ENCODE peak calls at places on chromosomes 12 and 14, in four cellular contexts. One of them, this sample, is unnamed. For H3K36me3, the result is how much of the 10 kb centered on the place peaks cover.

GRCh38 chr14:56341766-56342418 is 223.7 kb downstream of the PELI2 start:
- DNase-seq in heart right ventricle: no peak
- DNase-seq in HepG2: no peak
- DNase-seq in suprapubic skin: no peak
- DNase-seq in this sample: peak

GRCh38 chr14:100406505-100407131 is 83.5 kb downstream of the SLC25A47 start:
- DNase-seq in heart right ventricle: no peak
- DNase-seq in HepG2: peak
- DNase-seq in suprapubic skin: no peak
- DNase-seq in this sample: no peak

GRCh38 chr14:68084256-68084655 is 264.7 kb downstream of the RAD51B start:
- DNase-seq in heart right ventricle: no peak
- DNase-seq in HepG2: no peak
- DNase-seq in suprapubic skin: no peak
- DNase-seq in this sample: peak

GRCh38 chr12:11837318-11837934 is 188.0 kb downstream of the ETV6 start:
- DNase-seq in heart right ventricle: no peak
- DNase-seq in HepG2: no peak
- DNase-seq in suprapubic skin: no peak
- DNase-seq in this sample: no peak

GRCh38 chr12:122886851-122887816 is 8.8 kb downstream of the VPS37B start:
- DNase-seq in heart right ventricle: no peak
- DNase-seq in HepG2: no peak
- DNase-seq in suprapubic skin: no peak
- DNase-seq in this sample: peak

GRCh38 chr12:42039599-42039998 is 105.1 kb downstream of the GXYLT1 start:
- DNase-seq in heart right ventricle: no peak
- DNase-seq in HepG2: no peak
- DNase-seq in suprapubic skin: no peak
- DNase-seq in this sample: no peak

GRCh38 chr14:34665785-34666425 is 36.0 kb upstream of the SNX6 start:
- DNase-seq in heart right ventricle: no peak
- DNase-seq in HepG2: no peak
- DNase-seq in suprapubic skin: no peak
- DNase-seq in this sample: peak

GRCh38 chr14:61662437-61663311 is 32.6 kb upstream of the HIF1A start:
- DNase-seq in heart right ventricle: no peak
- DNase-seq in HepG2: peak
- DNase-seq in suprapubic skin: no peak
- DNase-seq in this sample: peak

GRCh38 chr14:101922866-101923265 is 41.5 kb upstream of the DYNC1H1 start:
- DNase-seq in heart right ventricle: no peak
- DNase-seq in HepG2: no peak
- DNase-seq in suprapubic skin: peak
- DNase-seq in this sample: no peak

GRCh38 chr12:98644433-98644711 is 216 bp downstream of the IKBIP start:
- DNase-seq in heart right ventricle: no peak
- DNase-seq in HepG2: no peak
- DNase-seq in suprapubic skin: no peak
- DNase-seq in this sample: peak

GRCh38 chr12:10190558-10191388 is 11.9 kb downstream of the TMEM52B start:
- DNase-seq in heart right ventricle: peak
- DNase-seq in HepG2: peak
- DNase-seq in suprapubic skin: no peak
- DNase-seq in this sample: peak

GRCh38 chr12:10196210-10196609 is 16.5 kb upstream of the GABARAPL1 start:
- DNase-seq in heart right ventricle: no peak
- DNase-seq in HepG2: no peak
- DNase-seq in suprapubic skin: no peak
- DNase-seq in this sample: no peak

GRCh38 chr12:10197879-10198278 is 14.8 kb upstream of the GABARAPL1 start:
- DNase-seq in heart right ventricle: no peak
- DNase-seq in HepG2: no peak
- DNase-seq in suprapubic skin: no peak
- DNase-seq in this sample: no peak

GRCh38 chr12:10191865-10192264 is 13.0 kb downstream of the TMEM52B start:
- DNase-seq in heart right ventricle: no peak
- DNase-seq in HepG2: no peak
- DNase-seq in suprapubic skin: no peak
- DNase-seq in this sample: no peak

DNA sequence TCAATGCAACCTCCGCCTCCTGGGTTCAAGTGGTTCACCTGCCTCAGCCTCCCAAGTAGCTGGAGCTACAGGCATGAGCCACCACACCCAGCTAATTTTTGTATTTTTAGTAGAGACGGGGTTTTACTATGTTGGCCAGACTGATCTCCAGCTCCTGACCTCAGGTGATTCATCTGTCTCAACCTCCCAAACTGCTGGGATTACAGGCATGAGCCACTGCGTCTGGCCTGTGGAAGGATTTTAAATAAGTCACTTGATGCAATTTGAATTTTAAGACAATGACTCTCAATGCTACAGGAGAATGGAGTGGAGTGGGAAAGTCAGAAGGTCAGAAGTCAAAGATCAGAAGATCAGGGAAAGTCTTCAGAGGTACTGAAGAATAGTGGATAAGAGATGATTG is 15.3 kb downstream of the TMEM52B start:
- DNase-seq in heart right ventricle: no peak
- DNase-seq in HepG2: no peak
- DNase-seq in suprapubic skin: no peak
- DNase-seq in this sample: no peak
- H3K36me3 ChIP-seq in heart right ventricle: under half
- H3K36me3 ChIP-seq in HepG2: under half
- H3K36me3 ChIP-seq in suprapubic skin: under half
- H3K36me3 ChIP-seq in this sample: under half

GRCh38 chr14:36515896-36516718 is 3.9 kb downstream of the NKX2-1 start:
- DNase-seq in heart right ventricle: no peak
- DNase-seq in HepG2: no peak
- DNase-seq in suprapubic skin: no peak
- DNase-seq in this sample: no peak
- H3K27ac ChIP-seq in heart right ventricle: no peak
- H3K27ac ChIP-seq in HepG2: no peak
- H3K27ac ChIP-seq in suprapubic skin: no peak
- H3K27ac ChIP-seq in this sample: no peak

GRCh38 chr14:23094666-23095195 is at the start of gene ACIN1:
- DNase-seq in heart right ventricle: peak
- DNase-seq in HepG2: peak
- DNase-seq in suprapubic skin: peak
- DNase-seq in this sample: peak
- H3K36me3 ChIP-seq in heart right ventricle: half or more
- H3K36me3 ChIP-seq in HepG2: under half
- H3K36me3 ChIP-seq in suprapubic skin: under half
- H3K36me3 ChIP-seq in this sample: under half

GRCh38 chr12:78185651-78186050 is 355.0 kb downstream of the NAV3 start:
- DNase-seq in heart right ventricle: no peak
- DNase-seq in HepG2: no peak
- DNase-seq in suprapubic skin: no peak
- DNase-seq in this sample: no peak
- H3K27ac ChIP-seq in heart right ventricle: no peak
- H3K27ac ChIP-seq in HepG2: no peak
- H3K27ac ChIP-seq in suprapubic skin: no peak
- H3K27ac ChIP-seq in this sample: no peak

GRCh38 chr12:121507245-121507644 is 73.6 kb downstream of the KDM2B start:
- DNase-seq in heart right ventricle: no peak
- DNase-seq in HepG2: no peak
- DNase-seq in suprapubic skin: no peak
- DNase-seq in this sample: no peak

GRCh38 chr12:121505513-121505912 is 75.3 kb downstream of the KDM2B start:
- DNase-seq in heart right ventricle: no peak
- DNase-seq in HepG2: no peak
- DNase-seq in suprapubic skin: no peak
- DNase-seq in this sample: no peak

GRCh38 chr12:121509339-121509738 is 71.5 kb downstream of the KDM2B start:
- DNase-seq in heart right ventricle: no peak
- DNase-seq in HepG2: no peak
- DNase-seq in suprapubic skin: no peak
- DNase-seq in this sample: no peak

GRCh38 chr12:121507984-121508383 is 72.8 kb downstream of the KDM2B start:
- DNase-seq in heart right ventricle: no peak
- DNase-seq in HepG2: no peak
- DNase-seq in suprapubic skin: no peak
- DNase-seq in this sample: no peak

DNA sequence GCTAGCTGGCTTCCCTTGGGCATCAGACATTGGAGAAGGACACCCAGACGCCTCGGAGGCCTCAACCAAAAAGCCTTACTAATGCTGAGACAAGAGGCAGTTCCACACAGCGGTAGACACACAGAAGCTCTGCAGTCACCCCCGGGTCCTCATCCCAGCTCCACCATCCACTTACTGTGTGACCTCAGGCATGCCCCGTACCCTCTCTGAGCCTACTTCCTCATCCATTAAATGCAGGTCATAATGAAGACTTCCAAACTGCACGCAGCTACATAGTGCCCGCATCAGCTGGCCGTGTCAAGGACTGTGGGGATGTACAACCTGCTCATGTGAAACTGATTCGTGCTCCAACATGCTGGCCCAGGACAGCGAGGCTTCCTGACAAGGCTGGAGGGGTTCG is 72.3 kb downstream of the KDM2B start:
- DNase-seq in heart right ventricle: no peak
- DNase-seq in HepG2: no peak
- DNase-seq in suprapubic skin: no peak
- DNase-seq in this sample: no peak
- H3K36me3 ChIP-seq in heart right ventricle: half or more
- H3K36me3 ChIP-seq in HepG2: under half
- H3K36me3 ChIP-seq in suprapubic skin: half or more
- H3K36me3 ChIP-seq in this sample: under half

GRCh38 chr12:462936-463705 is 3.4 kb downstream of the B4GALNT3 start:
- DNase-seq in heart right ventricle: no peak
- DNase-seq in HepG2: no peak
- DNase-seq in suprapubic skin: no peak
- DNase-seq in this sample: no peak
- H3K27ac ChIP-seq in heart right ventricle: peak
- H3K27ac ChIP-seq in HepG2: no peak
- H3K27ac ChIP-seq in suprapubic skin: no peak
- H3K27ac ChIP-seq in this sample: no peak

DNA sequence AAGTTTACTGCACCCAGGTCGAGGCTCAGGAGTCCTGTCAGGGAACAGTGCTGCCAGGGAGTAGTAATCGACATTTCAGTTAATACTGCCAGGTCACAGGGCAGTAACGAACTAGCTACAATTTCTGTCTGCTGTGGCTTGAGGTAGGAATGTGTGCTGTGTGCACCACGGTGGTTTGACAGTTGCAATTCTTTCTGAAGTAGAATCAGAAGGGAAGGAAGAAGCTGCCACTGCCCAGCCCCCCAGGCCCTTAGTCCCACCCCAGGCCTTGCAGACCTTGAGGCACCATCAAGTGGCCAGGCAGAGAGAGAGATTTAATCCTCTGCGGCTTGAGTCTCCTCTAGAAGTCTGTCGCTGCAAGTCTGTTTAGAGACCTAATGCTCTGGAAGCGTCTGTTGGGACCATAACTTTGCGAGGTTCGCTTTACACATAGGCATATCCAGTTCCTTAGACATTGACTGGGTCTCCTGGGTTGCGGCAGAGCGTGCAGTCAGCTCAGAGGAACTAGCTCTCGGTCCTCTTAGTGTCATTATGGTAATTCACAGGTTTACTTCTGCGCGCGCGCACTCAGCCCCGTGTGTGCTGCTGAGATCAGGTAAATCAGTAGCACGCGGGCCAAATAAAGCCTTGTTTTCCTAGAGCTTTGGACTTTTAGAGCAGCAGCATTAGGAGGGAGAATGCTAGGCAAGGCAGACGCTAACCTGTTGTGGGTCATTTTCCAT is 9.8 kb downstream of the NKX2-1 start:
- DNase-seq in heart right ventricle: no peak
- DNase-seq in HepG2: no peak
- DNase-seq in suprapubic skin: no peak
- DNase-seq in this sample: no peak
- H3K36me3 ChIP-seq in heart right ventricle: under half
- H3K36me3 ChIP-seq in HepG2: under half
- H3K36me3 ChIP-seq in suprapubic skin: under half
- H3K36me3 ChIP-seq in this sample: under half

DNA sequence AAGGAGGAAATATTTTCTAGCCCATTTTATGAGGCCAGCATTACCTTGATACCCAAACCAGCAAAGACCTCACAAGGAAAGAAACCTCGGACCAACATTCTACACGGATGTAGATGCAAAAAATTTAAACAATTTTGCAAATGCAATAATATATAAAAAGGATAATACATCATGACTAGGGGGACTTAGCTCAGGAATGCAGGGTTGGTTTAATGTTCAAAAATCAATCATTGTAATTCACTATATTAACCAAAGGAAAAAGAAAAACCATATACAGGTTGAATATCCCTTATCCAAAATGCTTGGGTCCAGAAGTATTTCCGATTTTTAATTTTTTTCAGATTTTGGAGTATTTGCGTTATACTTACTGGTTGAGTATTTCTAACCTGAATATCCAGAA is 33.0 kb downstream of the TPCN1 start:
- DNase-seq in heart right ventricle: no peak
- DNase-seq in HepG2: no peak
- DNase-seq in suprapubic skin: no peak
- DNase-seq in this sample: no peak
- H3K27ac ChIP-seq in heart right ventricle: no peak
- H3K27ac ChIP-seq in HepG2: no peak
- H3K27ac ChIP-seq in suprapubic skin: no peak
- H3K27ac ChIP-seq in this sample: no peak

DNA sequence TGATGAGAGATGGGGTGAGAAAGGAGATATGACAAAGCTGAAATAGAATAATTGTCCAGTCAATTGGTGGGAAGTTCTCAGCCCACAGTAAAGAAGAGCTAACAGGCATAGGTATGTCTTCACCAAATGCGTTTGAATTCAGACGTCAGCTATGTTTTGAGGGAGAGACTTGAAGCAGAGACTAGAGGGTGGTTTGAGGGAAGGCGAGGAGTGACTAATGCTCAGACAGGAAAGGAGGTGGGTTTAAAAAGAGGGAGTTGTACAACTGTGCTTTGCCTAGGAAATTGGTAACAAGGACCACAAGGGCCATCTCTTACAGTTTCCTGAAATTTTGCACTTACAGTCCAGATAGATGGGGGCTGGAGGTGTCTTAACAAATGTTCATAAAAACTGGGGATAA is 6.4 kb downstream of the JKAMP start:
- DNase-seq in heart right ventricle: no peak
- DNase-seq in HepG2: no peak
- DNase-seq in suprapubic skin: no peak
- DNase-seq in this sample: no peak
- H3K36me3 ChIP-seq in heart right ventricle: half or more
- H3K36me3 ChIP-seq in HepG2: under half
- H3K36me3 ChIP-seq in suprapubic skin: half or more
- H3K36me3 ChIP-seq in this sample: under half

This sample was measured in SJCRH30.